ENCODE peak calls at places on chromosomes 16 and 17, in five cellular contexts. One of them, this sample, is unnamed.

GRCh38 chr17:80457236-80457856 is 19.1 kb downstream of the NPTX1 start:
- DNase-seq in SW 1271: no peak
- DNase-seq in NCI-H1048: no peak
- DNase-seq in aorta: no peak
- DNase-seq in AG09309: no peak
- DNase-seq in this sample: no peak

GRCh38 chr17:75557075-75557851 is 30.3 kb upstream of the MYO15B start:
- DNase-seq in NCI-H1048: no peak
- DNase-seq in AG09309: no peak
- DNase-seq in aorta: no peak
- DNase-seq in SW 1271: no peak
- DNase-seq in this sample: peak; percentile 90

GRCh38 chr17:45316271-45317112 is at the start of gene MAP3K14:
- DNase-seq in AG09309: no peak
- DNase-seq in NCI-H1048: no peak
- DNase-seq in aorta: peak; percentile 91
- DNase-seq in SW 1271: no peak
- DNase-seq in this sample: peak; percentile 29

GRCh38 chr17:80475949-80476876 is at the start of gene NPTX1:
- DNase-seq in AG09309: no peak
- DNase-seq in SW 1271: no peak
- DNase-seq in NCI-H1048: no peak
- DNase-seq in aorta: no peak
- DNase-seq in this sample: no peak

GRCh38 chr17:20116683-20117309 is 107.6 kb downstream of the SPECC1 start:
- DNase-seq in NCI-H1048: no peak
- DNase-seq in aorta: no peak
- DNase-seq in SW 1271: peak; percentile 41
- DNase-seq in AG09309: no peak
- DNase-seq in this sample: peak; percentile 79

GRCh38 chr17:3710951-3711383 is 12.7 kb upstream of the HASPIN start:
- DNase-seq in SW 1271: no peak
- DNase-seq in AG09309: no peak
- DNase-seq in NCI-H1048: no peak
- DNase-seq in aorta: no peak
- DNase-seq in this sample: peak; percentile 41

GRCh38 chr16:85412911-85413520 is 200.1 kb upstream of the GSE1 start:
- DNase-seq in SW 1271: no peak
- DNase-seq in aorta: peak; percentile 73
- DNase-seq in AG09309: no peak
- DNase-seq in NCI-H1048: no peak
- DNase-seq in this sample: no peak

GRCh38 chr16:68762996-68763756 is 26.1 kb downstream of the CDH1 start:
- DNase-seq in aorta: no peak
- DNase-seq in SW 1271: no peak
- DNase-seq in AG09309: no peak
- DNase-seq in NCI-H1048: no peak
- DNase-seq in this sample: no peak

GRCh38 chr17:39763046-39763800 is 25.5 kb downstream of the GRB7 start:
- DNase-seq in aorta: no peak
- DNase-seq in AG09309: no peak
- DNase-seq in NCI-H1048: no peak
- DNase-seq in SW 1271: no peak
- DNase-seq in this sample: no peak

GRCh38 chr16:22366889-22367288 is 7.5 kb downstream of the CDR2 start:
- DNase-seq in NCI-H1048: no peak
- DNase-seq in aorta: no peak
- DNase-seq in SW 1271: no peak
- DNase-seq in AG09309: no peak
- DNase-seq in this sample: no peak

GRCh38 chr17:68697850-68698313 is 96.7 kb upstream of the FAM20A start:
- DNase-seq in aorta: no peak
- DNase-seq in NCI-H1048: no peak
- DNase-seq in SW 1271: no peak
- DNase-seq in AG09309: no peak
- DNase-seq in this sample: no peak

GRCh38 chr16:85574672-85575475 is 38.2 kb upstream of the GSE1 start:
- DNase-seq in AG09309: no peak
- DNase-seq in aorta: no peak
- DNase-seq in NCI-H1048: no peak
- DNase-seq in SW 1271: no peak
- DNase-seq in this sample: no peak

GRCh38 chr17:33436321-33436720 is 143.2 kb upstream of the ASIC2 start:
- DNase-seq in AG09309: no peak
- DNase-seq in SW 1271: no peak
- DNase-seq in NCI-H1048: no peak
- DNase-seq in aorta: no peak
- DNase-seq in this sample: no peak

GRCh38 chr17:79619636-79620206 is 8.9 kb upstream of the RBFOX3 start:
- DNase-seq in NCI-H1048: no peak
- DNase-seq in aorta: peak; percentile 23
- DNase-seq in SW 1271: no peak
- DNase-seq in AG09309: no peak
- DNase-seq in this sample: no peak

This sample was measured in pons.